ENCODE peak calls at places on chromosomes 5 and 9, in nine cellular contexts. One of them, this sample, is unnamed.

GRCh38 chr5:160152901-160153300 is 33.7 kb upstream of the PWWP2A start:
- DNase-seq in stimulated activated CD4-positive, alpha-beta T cell treated with anti-CD3 and anti-CD28 coated beads, Interleukin-12 subunit alpha, Interleukin-12 subunit beta, amount 100 ng/mL, for 4 hours: no peak
- DNase-seq in NCI-H774: no peak
- DNase-seq in activated T-cell treated with anti-CD3 and anti-CD28 coated beads, Interleukin-2, amount 50 U/mL, for 72 hours: no peak
- DNase-seq in head of caudate nucleus: no peak
- DNase-seq in T-helper 22 cell: no peak
- DNase-seq in stimulated activated CD8-positive, alpha-beta memory T cell treated with anti-CD3 and anti-CD28 coated beads, Interleukin-15, amount 100 ng/mL, for 4 hours: no peak
- DNase-seq in memory B cell: no peak
- DNase-seq in NCI-H1105: no peak
- DNase-seq in this sample: no peak

GRCh38 chr9:37621299-37621934 is 29.0 kb upstream of the TOMM5 start:
- DNase-seq in NCI-H774: no peak
- DNase-seq in stimulated activated CD8-positive, alpha-beta memory T cell treated with anti-CD3 and anti-CD28 coated beads, Interleukin-15, amount 100 ng/mL, for 4 hours: no peak
- DNase-seq in stimulated activated CD4-positive, alpha-beta T cell treated with anti-CD3 and anti-CD28 coated beads, Interleukin-12 subunit alpha, Interleukin-12 subunit beta, amount 100 ng/mL, for 4 hours: no peak
- DNase-seq in memory B cell: no peak
- DNase-seq in activated T-cell treated with anti-CD3 and anti-CD28 coated beads, Interleukin-2, amount 50 U/mL, for 72 hours: no peak
- DNase-seq in T-helper 22 cell: no peak
- DNase-seq in NCI-H1105: no peak
- DNase-seq in head of caudate nucleus: no peak
- DNase-seq in this sample: no peak

GRCh38 chr5:171437286-171437821 is 17.9 kb downstream of the FGF18 start:
- DNase-seq in T-helper 22 cell: no peak
- DNase-seq in activated T-cell treated with anti-CD3 and anti-CD28 coated beads, Interleukin-2, amount 50 U/mL, for 72 hours: no peak
- DNase-seq in NCI-H1105: no peak
- DNase-seq in NCI-H774: no peak
- DNase-seq in memory B cell: no peak
- DNase-seq in stimulated activated CD4-positive, alpha-beta T cell treated with anti-CD3 and anti-CD28 coated beads, Interleukin-12 subunit alpha, Interleukin-12 subunit beta, amount 100 ng/mL, for 4 hours: no peak
- DNase-seq in stimulated activated CD8-positive, alpha-beta memory T cell treated with anti-CD3 and anti-CD28 coated beads, Interleukin-15, amount 100 ng/mL, for 4 hours: no peak
- DNase-seq in head of caudate nucleus: no peak
- DNase-seq in this sample: no peak

GRCh38 chr5:132283423-132284043 is 10.7 kb upstream of the SLC22A4 start:
- DNase-seq in activated T-cell treated with anti-CD3 and anti-CD28 coated beads, Interleukin-2, amount 50 U/mL, for 72 hours: no peak
- DNase-seq in head of caudate nucleus: no peak
- DNase-seq in NCI-H1105: no peak
- DNase-seq in memory B cell: no peak
- DNase-seq in stimulated activated CD8-positive, alpha-beta memory T cell treated with anti-CD3 and anti-CD28 coated beads, Interleukin-15, amount 100 ng/mL, for 4 hours: no peak
- DNase-seq in T-helper 22 cell: no peak
- DNase-seq in NCI-H774: no peak
- DNase-seq in stimulated activated CD4-positive, alpha-beta T cell treated with anti-CD3 and anti-CD28 coated beads, Interleukin-12 subunit alpha, Interleukin-12 subunit beta, amount 100 ng/mL, for 4 hours: no peak
- DNase-seq in this sample: no peak

GRCh38 chr9:134962065-134962997 is 44.6 kb upstream of the FCN1 start:
- DNase-seq in activated T-cell treated with anti-CD3 and anti-CD28 coated beads, Interleukin-2, amount 50 U/mL, for 72 hours: no peak
- DNase-seq in memory B cell: no peak
- DNase-seq in stimulated activated CD4-positive, alpha-beta T cell treated with anti-CD3 and anti-CD28 coated beads, Interleukin-12 subunit alpha, Interleukin-12 subunit beta, amount 100 ng/mL, for 4 hours: no peak
- DNase-seq in NCI-H774: no peak
- DNase-seq in T-helper 22 cell: no peak
- DNase-seq in stimulated activated CD8-positive, alpha-beta memory T cell treated with anti-CD3 and anti-CD28 coated beads, Interleukin-15, amount 100 ng/mL, for 4 hours: no peak
- DNase-seq in head of caudate nucleus: peak; percentile 8
- DNase-seq in NCI-H1105: no peak
- DNase-seq in this sample: no peak

GRCh38 chr5:172453206-172453985 is 929 bp downstream of the SH3PXD2B start:
- DNase-seq in head of caudate nucleus: peak; percentile 24
- DNase-seq in NCI-H774: no peak
- DNase-seq in NCI-H1105: no peak
- DNase-seq in stimulated activated CD8-positive, alpha-beta memory T cell treated with anti-CD3 and anti-CD28 coated beads, Interleukin-15, amount 100 ng/mL, for 4 hours: no peak
- DNase-seq in stimulated activated CD4-positive, alpha-beta T cell treated with anti-CD3 and anti-CD28 coated beads, Interleukin-12 subunit alpha, Interleukin-12 subunit beta, amount 100 ng/mL, for 4 hours: no peak
- DNase-seq in memory B cell: no peak
- DNase-seq in T-helper 22 cell: no peak
- DNase-seq in activated T-cell treated with anti-CD3 and anti-CD28 coated beads, Interleukin-2, amount 50 U/mL, for 72 hours: no peak
- DNase-seq in this sample: no peak

GRCh38 chr5:98722188-98722587 is 51.3 kb upstream of the RGMB start:
- DNase-seq in T-helper 22 cell: no peak
- DNase-seq in NCI-H1105: no peak
- DNase-seq in stimulated activated CD8-positive, alpha-beta memory T cell treated with anti-CD3 and anti-CD28 coated beads, Interleukin-15, amount 100 ng/mL, for 4 hours: no peak
- DNase-seq in stimulated activated CD4-positive, alpha-beta T cell treated with anti-CD3 and anti-CD28 coated beads, Interleukin-12 subunit alpha, Interleukin-12 subunit beta, amount 100 ng/mL, for 4 hours: no peak
- DNase-seq in activated T-cell treated with anti-CD3 and anti-CD28 coated beads, Interleukin-2, amount 50 U/mL, for 72 hours: no peak
- DNase-seq in NCI-H774: no peak
- DNase-seq in memory B cell: no peak
- DNase-seq in head of caudate nucleus: no peak
- DNase-seq in this sample: no peak

GRCh38 chr9:98186236-98186635 is 6.2 kb downstream of the CORO2A start:
- DNase-seq in stimulated activated CD8-positive, alpha-beta memory T cell treated with anti-CD3 and anti-CD28 coated beads, Interleukin-15, amount 100 ng/mL, for 4 hours: no peak
- DNase-seq in activated T-cell treated with anti-CD3 and anti-CD28 coated beads, Interleukin-2, amount 50 U/mL, for 72 hours: no peak
- DNase-seq in head of caudate nucleus: no peak
- DNase-seq in stimulated activated CD4-positive, alpha-beta T cell treated with anti-CD3 and anti-CD28 coated beads, Interleukin-12 subunit alpha, Interleukin-12 subunit beta, amount 100 ng/mL, for 4 hours: no peak
- DNase-seq in NCI-H1105: no peak
- DNase-seq in memory B cell: no peak
- DNase-seq in T-helper 22 cell: no peak
- DNase-seq in NCI-H774: no peak
- DNase-seq in this sample: no peak

GRCh38 chr9:129415031-129415953 is 205.6 kb downstream of the C9orf50 start:
- DNase-seq in stimulated activated CD8-positive, alpha-beta memory T cell treated with anti-CD3 and anti-CD28 coated beads, Interleukin-15, amount 100 ng/mL, for 4 hours: no peak
- DNase-seq in head of caudate nucleus: no peak
- DNase-seq in activated T-cell treated with anti-CD3 and anti-CD28 coated beads, Interleukin-2, amount 50 U/mL, for 72 hours: no peak
- DNase-seq in NCI-H774: no peak
- DNase-seq in stimulated activated CD4-positive, alpha-beta T cell treated with anti-CD3 and anti-CD28 coated beads, Interleukin-12 subunit alpha, Interleukin-12 subunit beta, amount 100 ng/mL, for 4 hours: no peak
- DNase-seq in T-helper 22 cell: no peak
- DNase-seq in memory B cell: no peak
- DNase-seq in NCI-H1105: no peak
- DNase-seq in this sample: no peak

GRCh38 chr9:135223831-135224230 is 136.4 kb downstream of the OLFM1 start:
- DNase-seq in T-helper 22 cell: no peak
- DNase-seq in stimulated activated CD4-positive, alpha-beta T cell treated with anti-CD3 and anti-CD28 coated beads, Interleukin-12 subunit alpha, Interleukin-12 subunit beta, amount 100 ng/mL, for 4 hours: no peak
- DNase-seq in NCI-H1105: no peak
- DNase-seq in head of caudate nucleus: no peak
- DNase-seq in stimulated activated CD8-positive, alpha-beta memory T cell treated with anti-CD3 and anti-CD28 coated beads, Interleukin-15, amount 100 ng/mL, for 4 hours: no peak
- DNase-seq in activated T-cell treated with anti-CD3 and anti-CD28 coated beads, Interleukin-2, amount 50 U/mL, for 72 hours: no peak
- DNase-seq in memory B cell: no peak
- DNase-seq in NCI-H774: no peak
- DNase-seq in this sample: peak; percentile 4

GRCh38 chr5:11046160-11046559 is 285.1 kb upstream of the DAP start:
- DNase-seq in stimulated activated CD8-positive, alpha-beta memory T cell treated with anti-CD3 and anti-CD28 coated beads, Interleukin-15, amount 100 ng/mL, for 4 hours: no peak
- DNase-seq in NCI-H1105: no peak
- DNase-seq in T-helper 22 cell: no peak
- DNase-seq in memory B cell: no peak
- DNase-seq in stimulated activated CD4-positive, alpha-beta T cell treated with anti-CD3 and anti-CD28 coated beads, Interleukin-12 subunit alpha, Interleukin-12 subunit beta, amount 100 ng/mL, for 4 hours: no peak
- DNase-seq in activated T-cell treated with anti-CD3 and anti-CD28 coated beads, Interleukin-2, amount 50 U/mL, for 72 hours: no peak
- DNase-seq in NCI-H774: no peak
- DNase-seq in head of caudate nucleus: peak; percentile 45
- DNase-seq in this sample: no peak

GRCh38 chr5:57499262-57500050 is 16.8 kb upstream of the ACTBL2 start:
- DNase-seq in memory B cell: no peak
- DNase-seq in head of caudate nucleus: peak; percentile 28
- DNase-seq in NCI-H774: peak; percentile 35
- DNase-seq in stimulated activated CD8-positive, alpha-beta memory T cell treated with anti-CD3 and anti-CD28 coated beads, Interleukin-15, amount 100 ng/mL, for 4 hours: no peak
- DNase-seq in stimulated activated CD4-positive, alpha-beta T cell treated with anti-CD3 and anti-CD28 coated beads, Interleukin-12 subunit alpha, Interleukin-12 subunit beta, amount 100 ng/mL, for 4 hours: no peak
- DNase-seq in T-helper 22 cell: no peak
- DNase-seq in activated T-cell treated with anti-CD3 and anti-CD28 coated beads, Interleukin-2, amount 50 U/mL, for 72 hours: no peak
- DNase-seq in NCI-H1105: no peak
- DNase-seq in this sample: no peak

GRCh38 chr9:116546711-116547581 is 140.2 kb upstream of the TRIM32 start:
- DNase-seq in activated T-cell treated with anti-CD3 and anti-CD28 coated beads, Interleukin-2, amount 50 U/mL, for 72 hours: no peak
- DNase-seq in head of caudate nucleus: no peak
- DNase-seq in T-helper 22 cell: no peak
- DNase-seq in stimulated activated CD8-positive, alpha-beta memory T cell treated with anti-CD3 and anti-CD28 coated beads, Interleukin-15, amount 100 ng/mL, for 4 hours: no peak
- DNase-seq in stimulated activated CD4-positive, alpha-beta T cell treated with anti-CD3 and anti-CD28 coated beads, Interleukin-12 subunit alpha, Interleukin-12 subunit beta, amount 100 ng/mL, for 4 hours: no peak
- DNase-seq in NCI-H1105: no peak
- DNase-seq in memory B cell: no peak
- DNase-seq in NCI-H774: no peak
- DNase-seq in this sample: no peak

GRCh38 chr5:58046371-58046770 is 413.5 kb downstream of the PLK2 start:
- DNase-seq in head of caudate nucleus: no peak
- DNase-seq in memory B cell: no peak
- DNase-seq in stimulated activated CD4-positive, alpha-beta T cell treated with anti-CD3 and anti-CD28 coated beads, Interleukin-12 subunit alpha, Interleukin-12 subunit beta, amount 100 ng/mL, for 4 hours: no peak
- DNase-seq in stimulated activated CD8-positive, alpha-beta memory T cell treated with anti-CD3 and anti-CD28 coated beads, Interleukin-15, amount 100 ng/mL, for 4 hours: no peak
- DNase-seq in T-helper 22 cell: no peak
- DNase-seq in NCI-H1105: no peak
- DNase-seq in NCI-H774: no peak
- DNase-seq in activated T-cell treated with anti-CD3 and anti-CD28 coated beads, Interleukin-2, amount 50 U/mL, for 72 hours: no peak
- DNase-seq in this sample: no peak

GRCh38 chr5:142886211-142886610 is 116.0 kb downstream of the ARHGAP26 start:
- DNase-seq in stimulated activated CD8-positive, alpha-beta memory T cell treated with anti-CD3 and anti-CD28 coated beads, Interleukin-15, amount 100 ng/mL, for 4 hours: no peak
- DNase-seq in NCI-H1105: no peak
- DNase-seq in activated T-cell treated with anti-CD3 and anti-CD28 coated beads, Interleukin-2, amount 50 U/mL, for 72 hours: no peak
- DNase-seq in NCI-H774: no peak
- DNase-seq in stimulated activated CD4-positive, alpha-beta T cell treated with anti-CD3 and anti-CD28 coated beads, Interleukin-12 subunit alpha, Interleukin-12 subunit beta, amount 100 ng/mL, for 4 hours: no peak
- DNase-seq in head of caudate nucleus: no peak
- DNase-seq in T-helper 22 cell: no peak
- DNase-seq in memory B cell: no peak
- DNase-seq in this sample: no peak